ENCODE peak calls at places on chromosomes 16 and 17, in seven cellular contexts. F, G, I, D, U, Z and N are unnamed samples.
A peak's percentile ranks its signal among the peaks of the same experiment; 100 is the strongest.

GRCh38 chr16:30434852-30435251 is 5.0 kb upstream of the DCTPP1 start:
- DNase-seq in F (no peak), G (no peak), I (no peak), D (no peak), U (no peak), Z (no peak), N (no peak)

GRCh38 chr17:81578561-81579225 is 26.5 kb upstream of the FAAP100 start:
- DNase-seq in F (no peak), G (no peak), I (no peak), D (no peak), U (peak; percentile 42), Z (no peak), N (no peak)

GRCh38 chr16:22191966-22192260 is 14.2 kb upstream of the EEF2K start:
- DNase-seq in F (peak; percentile 17), G (peak; percentile 26), I (peak; percentile 6), D (no peak), U (peak; percentile 6), Z (peak; percentile 45), N (no peak)

GRCh38 chr17:8857919-8858318 is 9.6 kb downstream of the PIK3R6 start:
- DNase-seq in F (no peak), G (no peak), I (peak; percentile 1), D (no peak), U (no peak), Z (no peak), N (peak; percentile 60)

GRCh38 chr17:67829331-67829730 is 4.0 kb downstream of the BPTF start:
- DNase-seq in F (no peak), G (no peak), I (no peak), D (no peak), U (no peak), Z (no peak), N (no peak)

GRCh38 chr17:43477832-43478634 is 5.7 kb upstream of the DHX8 start:
- DNase-seq in F (no peak), G (no peak), I (no peak), D (no peak), U (no peak), Z (no peak), N (no peak)

GRCh38 chr16:15777533-15778203 is 79.2 kb downstream of the MYH11 start:
- DNase-seq in F (no peak), G (no peak), I (peak; percentile 15), D (peak; percentile 35), U (no peak), Z (peak; percentile 61), N (no peak)

GRCh38 chr17:393806-394717 is 41.5 kb upstream of the RPH3AL start:
- DNase-seq in F (no peak), G (no peak), I (no peak), D (no peak), U (no peak), Z (no peak), N (no peak)

GRCh38 chr17:63828936-63829335 is 1.5 kb upstream of the FTSJ3 start:
- DNase-seq in F (no peak), G (no peak), I (no peak), D (no peak), U (no peak), Z (no peak), N (no peak)

GRCh38 chr16:88977845-88978607 is 1.0 kb upstream of the CBFA2T3 start:
- DNase-seq in F (no peak), G (no peak), I (no peak), D (no peak), U (no peak), Z (no peak), N (no peak)

GRCh38 chr17:8384801-8385335 is 1.9 kb upstream of the RPL26 start:
- DNase-seq in F (no peak), G (no peak), I (no peak), D (peak; percentile 88), U (no peak), Z (no peak), N (peak; percentile 67)

GRCh38 chr16:75074920-75075687 is 41.5 kb downstream of the LDHD start:
- DNase-seq in F (peak; percentile 83), G (peak; percentile 84), I (peak; percentile 97), D (no peak), U (no peak), Z (no peak), N (no peak)

GRCh38 chr16:4474192-4474961 is at the start of gene NMRAL1:
- DNase-seq in F (peak; percentile 86), G (peak; percentile 78), I (peak; percentile 74), D (peak; percentile 88), U (peak; percentile 88), Z (peak; percentile 98), N (no peak)

GRCh38 chr16:53612003-53612402 is 91.7 kb downstream of the RPGRIP1L start:
- DNase-seq in F (no peak), G (no peak), I (no peak), D (no peak), U (no peak), Z (no peak), N (no peak)

GRCh38 chr17:7513850-7514419 is 29.8 kb downstream of the POLR2A start:
- DNase-seq in F (no peak), G (no peak), I (no peak), D (no peak), U (no peak), Z (no peak), N (no peak)

GRCh38 chr17:31830971-31831755 is 27.9 kb downstream of the COPRS start:
- DNase-seq in F (no peak), G (no peak), I (no peak), D (peak; percentile 24), U (no peak), Z (no peak), N (no peak)

GRCh38 chr17:39199986-39200879 is at the start of gene RPL19:
- DNase-seq in F (peak; percentile 76), G (peak; percentile 82), I (peak; percentile 97), D (peak; percentile 97), U (peak; percentile 91), Z (peak; percentile 91), N (peak; percentile 80)

GRCh38 chr17:78908426-78908825 is 5.4 kb upstream of the CEP295NL start:
- DNase-seq in F (no peak), G (no peak), I (no peak), D (no peak), U (no peak), Z (no peak), N (no peak)

GRCh38 chr17:77948690-77949114 is 9.8 kb upstream of the TNRC6C start:
- DNase-seq in F (no peak), G (no peak), I (no peak), D (peak; percentile 73), U (peak; percentile 27), Z (peak; percentile 40), N (no peak)

GRCh38 chr16:4517812-4518211 is 20.8 kb downstream of the CDIP1 start:
- DNase-seq in F (no peak), G (no peak), I (peak; percentile 19), D (peak; percentile 55), U (no peak), Z (peak; percentile 65), N (no peak)

GRCh38 chr17:28896884-28897768 is at the start of gene FLOT2:
- DNase-seq in F (peak; percentile 57), G (peak; percentile 45), I (peak; percentile 48), D (peak; percentile 69), U (peak; percentile 34), Z (peak; percentile 83), N (no peak)

GRCh38 chr17:67558740-67559380 is 158.9 kb upstream of the NOL11 start:
- DNase-seq in F (no peak), G (no peak), I (no peak), D (no peak), U (no peak), Z (no peak), N (peak; percentile 41)

GRCh38 chr16:1642753-1643152 is 30.6 kb downstream of the CRAMP1 start:
- DNase-seq in F (no peak), G (no peak), I (no peak), D (no peak), U (no peak), Z (no peak), N (no peak)

GRCh38 chr16:75622762-75623605 is at the start of gene ADAT1:
- DNase-seq in F (peak; percentile 96), G (peak; percentile 97), I (peak; percentile 96), D (peak; percentile 94), U (peak; percentile 98), Z (peak; percentile 98), N (peak; percentile 77)

GRCh38 chr16:85616608-85617311 is 3.6 kb downstream of the GSE1 start:
- DNase-seq in F (no peak), G (no peak), I (peak; percentile 35), D (no peak), U (no peak), Z (no peak), N (no peak)

GRCh38 chr17:49565948-49566491 is 9.7 kb upstream of the NXPH3 start:
- DNase-seq in F (no peak), G (no peak), I (peak; percentile 38), D (no peak), U (peak; percentile 30), Z (no peak), N (no peak)

GRCh38 chr16:26765087-26765486 is 301.6 kb upstream of the C16orf82 start:
- DNase-seq in F (no peak), G (no peak), I (no peak), D (peak; percentile 43), U (no peak), Z (no peak), N (no peak)

GRCh38 chr16:88063201-88063773 is 112.1 kb downstream of the BANP start:
- DNase-seq in F (no peak), G (no peak), I (no peak), D (peak; percentile 87), U (peak; percentile 24), Z (no peak), N (peak; percentile 72)

GRCh38 chr16:88758227-88758943 is 26.6 kb downstream of the PIEZO1 start:
- DNase-seq in F (no peak), G (no peak), I (no peak), D (peak; percentile 62), U (no peak), Z (no peak), N (no peak)

GRCh38 chr17:57956311-57957119 is 1.3 kb upstream of the CUEDC1 start:
- DNase-seq in F (no peak), G (peak; percentile 56), I (no peak), D (no peak), U (no peak), Z (peak; percentile 38), N (no peak)

GRCh38 chr17:47652570-47652969 is 2.9 kb downstream of the KPNB1 start:
- DNase-seq in F (no peak), G (no peak), I (no peak), D (no peak), U (no peak), Z (no peak), N (no peak)

GRCh38 chr16:51569204-51569911 is 418.3 kb upstream of the SALL1 start:
- DNase-seq in F (no peak), G (no peak), I (peak; percentile 73), D (no peak), U (peak; percentile 19), Z (no peak), N (no peak)